ENCODE peak calls at places on chromosomes 1 and 21, in seven cellular contexts. U, R, V, M, S, B and D are unnamed samples.

GRCh38 chr1:19336543-19336942 is 24.4 kb downstream of the SLC66A1 start:
- DNase-seq in U (no peak), R (no peak), V (no peak), M (no peak), S (no peak), B (no peak), D (no peak)

GRCh38 chr21:35768187-35768586 is 292.1 kb downstream of the SETD4 start:
- DNase-seq in U (no peak), R (no peak), V (no peak), M (no peak), S (no peak), B (no peak), D (no peak)

GRCh38 chr1:70358921-70359564 is 4.5 kb upstream of the ANKRD13C start:
- DNase-seq in U (peak), R (no peak), V (peak), M (no peak), S (no peak), B (no peak), D (no peak)

GRCh38 chr1:159008744-159009188 is 941 bp upstream of the IFI16 start:
- DNase-seq in U (peak), R (peak), V (peak), M (no peak), S (peak), B (no peak), D (no peak)

GRCh38 chr21:15706686-15707085 is 23.1 kb upstream of the USP25 start:
- DNase-seq in U (no peak), R (no peak), V (no peak), M (no peak), S (peak), B (peak), D (no peak)

GRCh38 chr1:207304710-207305151 is 16.7 kb upstream of the CD55 start:
- DNase-seq in U (no peak), R (no peak), V (no peak), M (no peak), S (no peak), B (no peak), D (no peak)

GRCh38 chr1:41695118-41695517 is 210.6 kb upstream of the EDN2 start:
- DNase-seq in U (no peak), R (no peak), V (no peak), M (no peak), S (peak), B (no peak), D (no peak)

GRCh38 chr1:175269151-175269550 is 76.6 kb upstream of the KIAA0040 start:
- DNase-seq in U (no peak), R (no peak), V (no peak), M (no peak), S (no peak), B (no peak), D (no peak)

GRCh38 chr1:28301368-28302174 is 27.3 kb upstream of the MED18 start:
- DNase-seq in U (no peak), R (no peak), V (no peak), M (no peak), S (no peak), B (no peak), D (no peak)

GRCh38 chr1:227299688-227300087 is 18.6 kb downstream of the CDC42BPA start:
- DNase-seq in U (no peak), R (no peak), V (no peak), M (no peak), S (no peak), B (no peak), D (no peak)

GRCh38 chr1:36871146-36871971 is 163.0 kb downstream of the GRIK3 start:
- DNase-seq in U (no peak), R (no peak), V (no peak), M (no peak), S (no peak), B (no peak), D (no peak)

GRCh38 chr1:27784664-27785063 is 11.6 kb downstream of the STX12 start:
- DNase-seq in U (no peak), R (no peak), V (no peak), M (no peak), S (no peak), B (no peak), D (no peak)

GRCh38 chr1:156638189-156638588 is 3.7 kb upstream of the BCAN start:
- DNase-seq in U (no peak), R (no peak), V (no peak), M (no peak), S (no peak), B (no peak), D (no peak)

GRCh38 chr1:223074901-223075300 is 68.1 kb downstream of the TLR5 start:
- DNase-seq in U (no peak), R (no peak), V (no peak), M (no peak), S (no peak), B (no peak), D (no peak)

GRCh38 chr1:178639326-178639725 is 85.7 kb upstream of the RALGPS2 start:
- DNase-seq in U (no peak), R (no peak), V (no peak), M (no peak), S (no peak), B (no peak), D (no peak)

GRCh38 chr1:11054666-11055065 is 5.2 kb downstream of the SRM start:
- DNase-seq in U (no peak), R (no peak), V (no peak), M (no peak), S (no peak), B (no peak), D (no peak)

GRCh38 chr1:41957568-41957967 is 38.8 kb upstream of the HIVEP3 start:
- DNase-seq in U (no peak), R (no peak), V (no peak), M (no peak), S (no peak), B (no peak), D (no peak)

GRCh38 chr1:197269053-197269452 is 1.0 kb downstream of the CRB1 start:
- DNase-seq in U (no peak), R (no peak), V (no peak), M (no peak), S (no peak), B (no peak), D (peak)

GRCh38 chr1:1141244-1141910 is 25.5 kb upstream of the C1orf159 start:
- DNase-seq in U (no peak), R (peak), V (no peak), M (no peak), S (no peak), B (no peak), D (no peak)

GRCh38 chr1:41751804-41752513 is 166.8 kb downstream of the HIVEP3 start:
- DNase-seq in U (peak), R (no peak), V (peak), M (no peak), S (peak), B (no peak), D (no peak)

GRCh38 chr1:226548281-226549093 is at the start of gene STUM:
- DNase-seq in U (no peak), R (no peak), V (no peak), M (peak), S (peak), B (peak), D (peak)

GRCh38 chr21:28775071-28775470 is 217.6 kb downstream of the LTN1 start:
- DNase-seq in U (no peak), R (no peak), V (no peak), M (no peak), S (no peak), B (no peak), D (no peak)

GRCh38 chr1:208291923-208292711 is 47.9 kb upstream of the PLXNA2 start:
- DNase-seq in U (no peak), R (no peak), V (no peak), M (no peak), S (no peak), B (no peak), D (no peak)

GRCh38 chr1:100463809-100464424 is 74.0 kb upstream of the GPR88 start:
- DNase-seq in U (no peak), R (peak), V (peak), M (peak), S (peak), B (peak), D (peak)

GRCh38 chr1:226110249-226111108 is 48.0 kb downstream of the H3-3A start:
- DNase-seq in U (peak), R (peak), V (peak), M (peak), S (peak), B (peak), D (peak)